ENCODE peak calls at places on chromosomes 13 and 19, in ten cellular contexts. M, O, J, W, A, I, R, K, N and L are unnamed samples.
A peak's percentile ranks its signal among the peaks of the same experiment; 100 is the strongest.

GRCh38 chr19:33348301-33349010 is 25.1 kb upstream of the CEBPG start:
- DNase-seq in M (no peak), O (no peak), J (no peak), W (no peak), A (no peak), I (no peak), R (no peak), K (no peak), N (no peak), L (no peak)

GRCh38 chr19:44303976-44304568 is 753 bp downstream of the ZNF235 start:
- DNase-seq in M (peak; percentile 30), O (no peak), J (no peak), W (no peak), A (peak; percentile 26), I (no peak), R (peak; percentile 16), K (peak; percentile 5), N (peak; percentile 60), L (peak; percentile 16)

GRCh38 chr19:38006361-38007045 is 99.5 kb downstream of the SIPA1L3 start:
- DNase-seq in M (no peak), O (no peak), J (no peak), W (no peak), A (no peak), I (no peak), R (no peak), K (no peak), N (no peak), L (no peak)

GRCh38 chr19:1823020-1823419 is 10.9 kb upstream of the ATP8B3 start:
- DNase-seq in M (no peak), O (no peak), J (no peak), W (no peak), A (no peak), I (no peak), R (no peak), K (no peak), N (no peak), L (no peak)

GRCh38 chr13:72726721-72727416 is 560 bp downstream of the MZT1 start:
- DNase-seq in M (peak; percentile 56), O (peak; percentile 78), J (peak; percentile 4), W (peak; percentile 71), A (peak; percentile 6), I (no peak), R (peak; percentile 54), K (no peak), N (peak; percentile 79), L (peak; percentile 69)

GRCh38 chr13:73767747-73768315 is 366.4 kb downstream of the KLF12 start:
- DNase-seq in M (no peak), O (no peak), J (no peak), W (no peak), A (peak; percentile 27), I (no peak), R (peak; percentile 5), K (no peak), N (peak; percentile 50), L (peak; percentile 27)

GRCh38 chr19:13796301-13797057 is 1.2 kb downstream of the ZSWIM4 start:
- DNase-seq in M (no peak), O (peak; percentile 75), J (peak; percentile 77), W (peak; percentile 64), A (peak; percentile 97), I (peak; percentile 46), R (peak; percentile 8), K (peak; percentile 52), N (peak; percentile 66), L (no peak)

GRCh38 chr19:17327654-17328516 is 6.8 kb downstream of the ANO8 start:
- DNase-seq in M (peak; percentile 89), O (peak; percentile 92), J (no peak), W (peak; percentile 88), A (no peak), I (no peak), R (peak; percentile 82), K (peak; percentile 90), N (peak; percentile 96), L (no peak)

GRCh38 chr13:45451282-45451681 is 13.5 kb upstream of the COG3 start:
- DNase-seq in M (no peak), O (no peak), J (no peak), W (no peak), A (no peak), I (no peak), R (no peak), K (no peak), N (no peak), L (no peak)

GRCh38 chr13:98416408-98416807 is 160.5 kb downstream of the STK24 start:
- DNase-seq in M (no peak), O (peak; percentile 86), J (no peak), W (peak; percentile 82), A (peak; percentile 92), I (no peak), R (no peak), K (peak; percentile 96), N (no peak), L (no peak)

GRCh38 chr13:59247166-59247565 is 916.6 kb downstream of the DIAPH3 start:
- DNase-seq in M (no peak), O (peak; percentile 48), J (no peak), W (peak; percentile 45), A (no peak), I (no peak), R (no peak), K (no peak), N (no peak), L (peak; percentile 88)

GRCh38 chr13:101730420-101731000 is 278.0 kb downstream of the ITGBL1 start:
- DNase-seq in M (no peak), O (no peak), J (no peak), W (no peak), A (no peak), I (no peak), R (no peak), K (no peak), N (no peak), L (no peak)

GRCh38 chr13:102517959-102518358 is 78.8 kb upstream of the TPP2 start:
- DNase-seq in M (no peak), O (no peak), J (no peak), W (no peak), A (no peak), I (no peak), R (no peak), K (no peak), N (no peak), L (no peak)

GRCh38 chr19:28793391-28794168 is 419.4 kb downstream of the UQCRFS1 start:
- DNase-seq in M (peak; percentile 39), O (no peak), J (no peak), W (no peak), A (no peak), I (no peak), R (no peak), K (no peak), N (peak; percentile 57), L (no peak)

GRCh38 chr13:48661112-48661511 is 7.4 kb downstream of the CYSLTR2 start:
- DNase-seq in M (no peak), O (no peak), J (no peak), W (no peak), A (no peak), I (no peak), R (no peak), K (no peak), N (no peak), L (no peak)
- H3K4me1 ChIP-seq in M (peaks cover 13% of the 10 kb centered on the region), O (peaks cover 8% of the 10 kb centered on the region), J (no peaks in the 10 kb centered on the region), W (no peaks in the 10 kb centered on the region), A (no peaks in the 10 kb centered on the region), I (no peaks in the 10 kb centered on the region), R (no peaks in the 10 kb centered on the region), K (no peaks in the 10 kb centered on the region), N (peaks cover 13% of the 10 kb centered on the region), L (peaks cover 17% of the 10 kb centered on the region)

DNA sequence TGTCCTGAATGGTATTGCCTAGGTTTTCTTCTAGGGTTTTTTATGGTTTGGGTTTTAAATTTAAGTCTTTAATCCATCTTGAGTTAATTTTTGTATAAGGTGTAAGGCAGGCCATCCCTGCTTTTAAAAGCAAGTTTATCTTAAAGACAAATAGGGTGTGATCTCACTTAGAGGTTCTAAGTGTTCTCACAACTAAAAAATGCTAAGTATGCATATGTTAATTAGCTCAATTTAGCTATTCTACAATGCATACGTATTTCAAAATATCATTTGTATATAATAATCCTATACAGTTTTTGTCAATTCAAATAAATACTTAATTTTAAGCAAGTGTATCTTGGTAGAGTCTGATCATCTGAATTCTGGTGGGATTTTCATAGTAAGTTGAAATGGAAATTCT is 50.4 kb downstream of the MBNL2 start:
- DNase-seq in M (no peak), O (no peak), J (no peak), W (no peak), A (no peak), I (no peak), R (no peak), K (no peak), N (no peak), L (no peak)
- H3K4me1 ChIP-seq in M (peaks cover 2% of the 10 kb centered on the region), O (peaks cover 76% of the 10 kb centered on the region), J (peaks cover 77% of the 10 kb centered on the region), W (peaks cover 68% of the 10 kb centered on the region), A (peaks cover 35% of the 10 kb centered on the region), I (no peaks in the 10 kb centered on the region), R (no peaks in the 10 kb centered on the region), K (no peaks in the 10 kb centered on the region), N (peaks cover 4% of the 10 kb centered on the region), L (peaks cover 5% of the 10 kb centered on the region)

DNA sequence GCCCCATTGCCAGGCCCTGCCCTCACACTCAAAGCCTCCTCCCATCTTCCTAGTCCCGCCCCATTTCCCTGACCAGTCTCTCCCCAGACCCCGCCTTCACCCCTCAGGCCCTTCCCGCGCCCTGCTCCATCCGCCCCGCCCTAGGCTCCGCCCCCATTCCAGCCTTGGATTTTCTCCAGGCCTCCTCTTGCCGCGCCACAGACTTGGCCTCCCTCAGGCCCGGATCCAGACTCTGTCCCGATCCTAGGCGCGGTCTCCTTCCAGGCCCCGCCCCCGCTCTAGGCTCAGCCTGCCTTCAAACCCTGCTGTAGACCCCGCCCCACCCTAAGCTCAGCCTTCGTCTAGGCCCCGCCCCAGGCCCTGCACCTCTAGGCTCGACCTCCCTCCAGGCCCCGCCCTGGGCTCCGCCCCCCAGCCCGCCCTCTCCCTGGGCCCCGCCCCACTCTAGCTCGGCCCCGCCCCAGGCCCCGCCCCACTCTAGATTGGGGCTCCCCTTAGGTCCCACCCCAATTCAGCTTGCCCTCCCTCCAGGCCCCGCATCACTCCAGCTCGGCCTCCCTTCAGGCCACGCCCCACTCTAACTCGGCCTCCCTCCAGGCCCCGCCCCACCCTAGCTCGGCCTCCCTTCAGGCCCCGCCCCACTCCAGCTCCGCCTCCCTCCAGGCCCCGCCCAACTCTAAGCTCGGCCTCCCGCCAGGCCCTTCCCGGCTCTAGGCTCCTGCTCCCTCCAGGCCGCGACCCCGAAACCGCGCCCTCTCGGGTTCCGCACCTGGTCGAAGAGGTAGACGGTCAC is 18.5 kb downstream of the LMTK3 start:
- DNase-seq in M (peak; percentile 96), O (peak; percentile 98), J (peak; percentile 87), W (peak; percentile 97), A (peak; percentile 94), I (peak; percentile 85), R (peak; percentile 95), K (peak; percentile 96), N (peak; percentile 98), L (peak; percentile 99)
- H3K4me1 ChIP-seq in M (no peaks in the 10 kb centered on the region), O (peaks cover 21% of the 10 kb centered on the region), J (peaks cover 20% of the 10 kb centered on the region), W (peaks cover 50% of the 10 kb centered on the region), A (peaks cover 13% of the 10 kb centered on the region), I (no peaks in the 10 kb centered on the region), R (peaks cover 64% of the 10 kb centered on the region), K (peaks cover 3% of the 10 kb centered on the region), N (peaks cover 14% of the 10 kb centered on the region), L (peaks cover 2% of the 10 kb centered on the region)

DNA sequence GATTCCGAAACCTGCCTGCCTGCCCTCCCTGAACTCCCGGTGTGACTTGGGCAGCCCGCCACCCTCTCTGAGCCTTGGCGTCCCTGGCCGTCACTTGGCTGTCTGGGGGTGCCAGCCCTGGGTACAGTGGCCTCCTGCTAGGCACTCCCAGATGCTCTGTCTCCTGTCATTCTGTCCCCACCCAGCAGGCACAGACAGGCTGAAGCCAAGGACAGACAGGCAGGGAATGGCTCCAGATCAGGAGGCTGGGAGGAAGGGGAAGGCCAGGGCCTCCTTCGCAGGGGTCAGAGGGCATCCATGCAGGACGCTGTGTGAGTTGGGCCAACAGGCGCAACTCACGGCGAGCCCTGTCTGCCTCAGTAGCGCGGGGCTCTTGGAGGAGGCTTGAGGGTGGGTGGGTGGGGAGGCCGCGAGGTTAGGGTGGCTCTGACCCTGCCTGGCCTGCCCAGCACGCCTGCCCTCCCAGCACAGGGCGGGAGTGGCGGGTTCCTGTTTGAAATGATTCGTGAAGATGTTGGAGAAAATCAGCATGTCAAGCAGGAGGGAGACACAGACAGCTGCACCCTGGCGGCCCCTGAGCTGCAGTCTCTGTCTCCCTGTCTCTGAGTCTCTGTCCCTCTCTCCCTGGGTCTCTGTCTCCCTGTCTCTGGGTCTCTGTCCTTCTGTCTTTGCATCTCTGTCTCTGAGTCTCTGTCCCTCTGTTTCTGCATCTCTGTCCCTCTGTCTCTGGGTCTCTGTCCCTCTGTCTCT is 19.7 kb downstream of the KLHL26 start:
- DNase-seq in M (no peak), O (no peak), J (no peak), W (no peak), A (no peak), I (no peak), R (no peak), K (no peak), N (no peak), L (no peak)
- H3K4me1 ChIP-seq in M (no peaks in the 10 kb centered on the region), O (peaks cover 23% of the 10 kb centered on the region), J (peaks cover 55% of the 10 kb centered on the region), W (peaks cover 28% of the 10 kb centered on the region), A (no peaks in the 10 kb centered on the region), I (no peaks in the 10 kb centered on the region), R (peaks cover 48% of the 10 kb centered on the region), K (no peaks in the 10 kb centered on the region), N (peaks cover 15% of the 10 kb centered on the region), L (peaks cover 26% of the 10 kb centered on the region)